ENCODE peak calls at places on chromosomes 7 and 10, in nine cellular contexts. One of them, this sample, is unnamed. For H3K4me1 and H3K27me3, the result is how much of the 10 kb centered on the place peaks cover.

GRCh38 chr10:131203456-131204357 is 107.8 kb downstream of the TCERG1L start:
- DNase-seq in stomach: peak
- DNase-seq in heart left ventricle: no peak
- DNase-seq in IMR-90: no peak
- DNase-seq in adipocyte: no peak
- DNase-seq in MM.1S: no peak
- DNase-seq in GM23248: no peak
- DNase-seq in neuronal stem cell: no peak
- DNase-seq in hepatocyte: no peak
- DNase-seq in this sample: no peak

GRCh38 chr10:6878067-6878412 is 298.0 kb upstream of the PRKCQ start:
- DNase-seq in stomach: no peak
- DNase-seq in heart left ventricle: no peak
- DNase-seq in IMR-90: no peak
- DNase-seq in adipocyte: no peak
- DNase-seq in MM.1S: no peak
- DNase-seq in GM23248: peak
- DNase-seq in neuronal stem cell: no peak
- DNase-seq in hepatocyte: no peak
- DNase-seq in this sample: peak

GRCh38 chr7:70630647-70631457 is 501.1 kb upstream of the GALNT17 start:
- DNase-seq in stomach: no peak
- DNase-seq in heart left ventricle: peak
- DNase-seq in IMR-90: peak
- DNase-seq in adipocyte: no peak
- DNase-seq in MM.1S: no peak
- DNase-seq in GM23248: peak
- DNase-seq in neuronal stem cell: no peak
- DNase-seq in hepatocyte: peak
- DNase-seq in this sample: peak

GRCh38 chr10:31146496-31147219 is 115.0 kb upstream of the ZNF438 start:
- DNase-seq in stomach: no peak
- DNase-seq in heart left ventricle: peak
- DNase-seq in IMR-90: peak
- DNase-seq in adipocyte: peak
- DNase-seq in MM.1S: no peak
- DNase-seq in GM23248: peak
- DNase-seq in neuronal stem cell: no peak
- DNase-seq in hepatocyte: peak
- DNase-seq in this sample: peak

GRCh38 chr10:24483701-24484100 is 240.0 kb downstream of the ARHGAP21 start:
- DNase-seq in stomach: peak
- DNase-seq in heart left ventricle: peak
- DNase-seq in IMR-90: peak
- DNase-seq in adipocyte: peak
- DNase-seq in MM.1S: peak
- DNase-seq in GM23248: peak
- DNase-seq in neuronal stem cell: peak
- DNase-seq in hepatocyte: peak
- DNase-seq in this sample: peak

GRCh38 chr10:61902448-61903183 is 1.1 kb downstream of the ARID5B start:
- DNase-seq in stomach: peak
- DNase-seq in heart left ventricle: no peak
- DNase-seq in IMR-90: peak
- DNase-seq in adipocyte: peak
- DNase-seq in MM.1S: peak
- DNase-seq in GM23248: peak
- DNase-seq in neuronal stem cell: peak
- DNase-seq in hepatocyte: peak
- DNase-seq in this sample: peak

GRCh38 chr10:72840319-72840718 is 53.2 kb upstream of the OIT3 start:
- DNase-seq in stomach: no peak
- DNase-seq in heart left ventricle: no peak
- DNase-seq in IMR-90: no peak
- DNase-seq in adipocyte: no peak
- DNase-seq in MM.1S: no peak
- DNase-seq in GM23248: no peak
- DNase-seq in neuronal stem cell: no peak
- DNase-seq in hepatocyte: no peak
- DNase-seq in this sample: no peak

GRCh38 chr10:103475437-103475836 is 3.6 kb downstream of the CALHM3 start:
- DNase-seq in stomach: no peak
- DNase-seq in heart left ventricle: no peak
- DNase-seq in IMR-90: no peak
- DNase-seq in adipocyte: no peak
- DNase-seq in MM.1S: no peak
- DNase-seq in GM23248: no peak
- DNase-seq in neuronal stem cell: no peak
- DNase-seq in hepatocyte: no peak
- DNase-seq in this sample: no peak

GRCh38 chr7:81934596-81935301 is 164.9 kb upstream of the HGF start:
- DNase-seq in stomach: no peak
- DNase-seq in heart left ventricle: no peak
- DNase-seq in IMR-90: no peak
- DNase-seq in adipocyte: no peak
- DNase-seq in MM.1S: no peak
- DNase-seq in GM23248: no peak
- DNase-seq in neuronal stem cell: no peak
- DNase-seq in hepatocyte: no peak
- DNase-seq in this sample: no peak

GRCh38 chr7:122136639-122137253 is 7.3 kb downstream of the AASS start:
- DNase-seq in stomach: no peak
- DNase-seq in heart left ventricle: no peak
- DNase-seq in IMR-90: peak
- DNase-seq in adipocyte: peak
- DNase-seq in MM.1S: no peak
- DNase-seq in GM23248: peak
- DNase-seq in neuronal stem cell: no peak
- DNase-seq in hepatocyte: no peak
- DNase-seq in this sample: peak

GRCh38 chr10:68167271-68167670 is 58.0 kb downstream of the MYPN start:
- DNase-seq in stomach: no peak
- DNase-seq in heart left ventricle: no peak
- DNase-seq in IMR-90: peak
- DNase-seq in adipocyte: peak
- DNase-seq in MM.1S: no peak
- DNase-seq in GM23248: peak
- DNase-seq in neuronal stem cell: no peak
- DNase-seq in hepatocyte: no peak
- DNase-seq in this sample: peak

GRCh38 chr7:24922099-24922773 is 57.7 kb downstream of the OSBPL3 start:
- DNase-seq in stomach: no peak
- DNase-seq in heart left ventricle: no peak
- DNase-seq in IMR-90: no peak
- DNase-seq in adipocyte: peak
- DNase-seq in MM.1S: no peak
- DNase-seq in GM23248: peak
- DNase-seq in neuronal stem cell: no peak
- DNase-seq in hepatocyte: no peak
- DNase-seq in this sample: no peak

GRCh38 chr7:16397497-16398210 is 23.7 kb downstream of the CRPPA start:
- DNase-seq in stomach: no peak
- DNase-seq in heart left ventricle: no peak
- DNase-seq in IMR-90: peak
- DNase-seq in adipocyte: no peak
- DNase-seq in MM.1S: no peak
- DNase-seq in GM23248: peak
- DNase-seq in neuronal stem cell: no peak
- DNase-seq in hepatocyte: no peak
- DNase-seq in this sample: no peak

GRCh38 chr10:84521015-84521414 is 192.6 kb downstream of the CCSER2 start:
- DNase-seq in stomach: no peak
- DNase-seq in heart left ventricle: no peak
- DNase-seq in IMR-90: no peak
- DNase-seq in adipocyte: no peak
- DNase-seq in MM.1S: no peak
- DNase-seq in GM23248: no peak
- DNase-seq in neuronal stem cell: no peak
- DNase-seq in hepatocyte: no peak
- DNase-seq in this sample: no peak

GRCh38 chr10:37240223-37240622 is 114.8 kb downstream of the ANKRD30A start:
- DNase-seq in stomach: no peak
- DNase-seq in heart left ventricle: no peak
- DNase-seq in IMR-90: no peak
- DNase-seq in adipocyte: no peak
- DNase-seq in MM.1S: no peak
- DNase-seq in GM23248: no peak
- DNase-seq in neuronal stem cell: no peak
- DNase-seq in hepatocyte: no peak
- DNase-seq in this sample: no peak

GRCh38 chr7:105353752-105354328 is 34.9 kb downstream of the SRPK2 start:
- DNase-seq in stomach: peak
- DNase-seq in heart left ventricle: peak
- DNase-seq in IMR-90: no peak
- DNase-seq in adipocyte: no peak
- DNase-seq in MM.1S: no peak
- DNase-seq in GM23248: peak
- DNase-seq in neuronal stem cell: no peak
- DNase-seq in hepatocyte: no peak
- DNase-seq in this sample: peak

GRCh38 chr7:105352922-105353668 is 35.6 kb downstream of the SRPK2 start:
- DNase-seq in stomach: no peak
- DNase-seq in heart left ventricle: no peak
- DNase-seq in IMR-90: peak
- DNase-seq in adipocyte: no peak
- DNase-seq in MM.1S: no peak
- DNase-seq in GM23248: peak
- DNase-seq in neuronal stem cell: no peak
- DNase-seq in hepatocyte: no peak
- DNase-seq in this sample: no peak

GRCh38 chr7:105352018-105352612 is 36.6 kb downstream of the SRPK2 start:
- DNase-seq in stomach: peak
- DNase-seq in heart left ventricle: peak
- DNase-seq in IMR-90: peak
- DNase-seq in adipocyte: peak
- DNase-seq in MM.1S: peak
- DNase-seq in GM23248: peak
- DNase-seq in neuronal stem cell: no peak
- DNase-seq in hepatocyte: peak
- DNase-seq in this sample: peak

GRCh38 chr7:105354383-105354782 is 34.3 kb downstream of the SRPK2 start:
- DNase-seq in stomach: no peak
- DNase-seq in heart left ventricle: no peak
- DNase-seq in IMR-90: no peak
- DNase-seq in adipocyte: no peak
- DNase-seq in MM.1S: no peak
- DNase-seq in GM23248: peak
- DNase-seq in neuronal stem cell: no peak
- DNase-seq in hepatocyte: no peak
- DNase-seq in this sample: no peak

DNA sequence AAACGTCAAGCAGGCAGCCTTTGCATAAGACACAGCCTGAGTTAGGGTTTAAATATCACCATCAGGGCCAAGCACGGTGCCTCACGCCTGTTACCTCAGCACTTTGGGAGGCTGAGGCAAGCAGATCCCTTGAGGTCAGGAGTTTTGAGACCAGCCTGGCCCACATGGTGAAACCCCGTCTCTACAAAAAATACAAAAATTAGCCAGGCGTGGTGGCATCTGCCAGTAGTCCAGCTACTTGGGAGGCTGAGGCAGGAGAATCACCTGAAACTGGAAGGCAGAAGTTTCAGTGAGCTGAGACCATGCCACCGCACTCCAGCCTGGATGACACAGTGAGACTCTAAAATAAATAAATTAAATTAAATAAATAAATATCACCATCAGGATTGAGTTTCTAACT is 33.0 kb downstream of the SRPK2 start:
- DNase-seq in stomach: no peak
- DNase-seq in heart left ventricle: no peak
- DNase-seq in IMR-90: no peak
- DNase-seq in adipocyte: no peak
- DNase-seq in MM.1S: peak
- DNase-seq in GM23248: no peak
- DNase-seq in neuronal stem cell: no peak
- DNase-seq in hepatocyte: no peak
- DNase-seq in this sample: no peak
- H3K4me1 ChIP-seq in stomach: under half
- H3K4me1 ChIP-seq in heart left ventricle: under half
- H3K4me1 ChIP-seq in IMR-90: under half
- H3K4me1 ChIP-seq in adipocyte: under half
- H3K4me1 ChIP-seq in MM.1S: under half
- H3K4me1 ChIP-seq in GM23248: under half
- H3K4me1 ChIP-seq in neuronal stem cell: under half
- H3K4me1 ChIP-seq in hepatocyte: under half
- H3K4me1 ChIP-seq in this sample: under half

GRCh38 chr10:71187600-71187999 is 24.8 kb upstream of the UNC5B start:
- DNase-seq in stomach: peak
- DNase-seq in heart left ventricle: peak
- DNase-seq in IMR-90: no peak
- DNase-seq in adipocyte: peak
- DNase-seq in MM.1S: no peak
- DNase-seq in GM23248: no peak
- DNase-seq in neuronal stem cell: no peak
- DNase-seq in hepatocyte: no peak
- DNase-seq in this sample: peak
- H3K27me3 ChIP-seq in stomach: under half
- H3K27me3 ChIP-seq in heart left ventricle: under half
- H3K27me3 ChIP-seq in IMR-90: under half
- H3K27me3 ChIP-seq in adipocyte: half or more
- H3K27me3 ChIP-seq in MM.1S: under half
- H3K27me3 ChIP-seq in GM23248: under half
- H3K27me3 ChIP-seq in neuronal stem cell: under half
- H3K27me3 ChIP-seq in hepatocyte: under half
- H3K27me3 ChIP-seq in this sample: under half

DNA sequence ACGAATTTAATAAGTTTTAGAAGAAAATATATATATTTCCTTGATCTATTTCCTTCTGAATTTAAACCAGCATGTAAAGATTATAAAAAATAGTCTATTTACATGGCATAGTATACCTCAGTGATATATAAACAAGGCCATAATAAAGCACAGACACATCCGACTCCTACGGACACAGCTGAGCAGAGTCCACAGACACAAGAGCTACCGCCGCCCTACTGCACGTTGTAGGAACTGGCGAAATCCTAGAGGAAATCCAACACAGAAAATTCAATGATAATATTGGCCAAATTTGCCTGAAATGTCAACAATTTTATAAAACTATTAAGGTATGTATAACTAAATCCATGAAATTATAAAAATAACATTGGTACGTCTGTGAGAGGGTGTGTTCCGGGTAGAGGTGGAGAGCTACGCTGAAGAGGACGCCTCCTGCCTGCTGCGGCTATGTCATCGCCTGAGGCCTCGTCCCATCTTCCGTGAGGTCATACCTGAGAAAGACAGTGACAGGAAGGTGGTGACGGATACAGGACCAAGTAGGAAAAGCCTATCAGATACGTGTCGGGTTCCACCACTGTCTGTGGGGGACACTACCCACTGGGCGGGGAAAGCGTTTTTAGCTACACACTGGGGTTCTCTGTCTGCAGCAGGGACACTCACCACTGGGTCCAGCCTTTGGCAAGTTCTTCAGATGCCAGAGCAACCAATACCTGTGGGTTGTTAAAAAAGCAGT is 29.3 kb upstream of the NCAPG2 start:
- DNase-seq in stomach: no peak
- DNase-seq in heart left ventricle: no peak
- DNase-seq in IMR-90: no peak
- DNase-seq in adipocyte: no peak
- DNase-seq in MM.1S: no peak
- DNase-seq in GM23248: no peak
- DNase-seq in neuronal stem cell: no peak
- DNase-seq in hepatocyte: no peak
- DNase-seq in this sample: no peak
- H3K4me1 ChIP-seq in stomach: under half
- H3K4me1 ChIP-seq in heart left ventricle: under half
- H3K4me1 ChIP-seq in IMR-90: under half
- H3K4me1 ChIP-seq in adipocyte: under half
- H3K4me1 ChIP-seq in MM.1S: under half
- H3K4me1 ChIP-seq in GM23248: under half
- H3K4me1 ChIP-seq in neuronal stem cell: under half
- H3K4me1 ChIP-seq in hepatocyte: under half
- H3K4me1 ChIP-seq in this sample: under half

GRCh38 chr10:115657161-115657850 is 564.1 kb downstream of the ATRNL1 start:
- DNase-seq in stomach: no peak
- DNase-seq in heart left ventricle: no peak
- DNase-seq in IMR-90: no peak
- DNase-seq in adipocyte: no peak
- DNase-seq in MM.1S: no peak
- DNase-seq in GM23248: peak
- DNase-seq in neuronal stem cell: no peak
- DNase-seq in hepatocyte: no peak
- DNase-seq in this sample: peak
- H3K27me3 ChIP-seq in stomach: under half
- H3K27me3 ChIP-seq in heart left ventricle: under half
- H3K27me3 ChIP-seq in IMR-90: under half
- H3K27me3 ChIP-seq in adipocyte: under half
- H3K27me3 ChIP-seq in MM.1S: under half
- H3K27me3 ChIP-seq in GM23248: under half
- H3K27me3 ChIP-seq in neuronal stem cell: under half
- H3K27me3 ChIP-seq in hepatocyte: under half
- H3K27me3 ChIP-seq in this sample: under half

This sample was measured in fibroblast of lung.